ENCODE peak calls at places on chromosomes 6 and 20, in six cellular contexts. One of them, this sample, is unnamed.

GRCh38 chr6:17583811-17584210 is 16.3 kb upstream of the FAM8A1 start:
- DNase-seq in A549: no peak
- DNase-seq in K562: no peak
- DNase-seq in GM12878: no peak
- DNase-seq in HepG2: no peak
- DNase-seq in endothelial cell of umbilical vein: no peak
- DNase-seq in this sample: no peak

GRCh38 chr20:40978761-40979160 is 49.9 kb upstream of the TOP1 start:
- DNase-seq in HepG2: no peak
- DNase-seq in endothelial cell of umbilical vein: no peak
- DNase-seq in GM12878: no peak
- DNase-seq in K562: no peak
- DNase-seq in A549: no peak
- DNase-seq in this sample: no peak

GRCh38 chr20:1469925-1470571 is 3.4 kb upstream of the NSFL1C start:
- DNase-seq in GM12878: peak
- DNase-seq in K562: peak
- DNase-seq in A549: peak
- DNase-seq in HepG2: peak
- DNase-seq in endothelial cell of umbilical vein: peak
- DNase-seq in this sample: peak

GRCh38 chr6:154166140-154166539 is 127.1 kb downstream of the OPRM1 start:
- DNase-seq in endothelial cell of umbilical vein: no peak
- DNase-seq in K562: peak
- DNase-seq in HepG2: no peak
- DNase-seq in GM12878: no peak
- DNase-seq in A549: no peak
- DNase-seq in this sample: no peak

GRCh38 chr20:46050444-46050843 is 21.4 kb downstream of the SLC12A5 start:
- DNase-seq in A549: no peak
- DNase-seq in K562: no peak
- DNase-seq in endothelial cell of umbilical vein: no peak
- DNase-seq in GM12878: no peak
- DNase-seq in HepG2: no peak
- DNase-seq in this sample: no peak

GRCh38 chr20:53423587-53424146 is 170.0 kb downstream of the ZNF217 start:
- DNase-seq in K562: no peak
- DNase-seq in endothelial cell of umbilical vein: no peak
- DNase-seq in GM12878: no peak
- DNase-seq in HepG2: no peak
- DNase-seq in A549: no peak
- DNase-seq in this sample: no peak

GRCh38 chr6:30591008-30591407 is 19.8 kb downstream of the ABCF1 start:
- DNase-seq in GM12878: no peak
- DNase-seq in A549: no peak
- DNase-seq in HepG2: no peak
- DNase-seq in K562: no peak
- DNase-seq in endothelial cell of umbilical vein: peak
- DNase-seq in this sample: no peak

GRCh38 chr20:4989570-4989969 is 11.7 kb downstream of the SLC23A2 start:
- DNase-seq in HepG2: no peak
- DNase-seq in endothelial cell of umbilical vein: no peak
- DNase-seq in A549: no peak
- DNase-seq in K562: no peak
- DNase-seq in GM12878: peak
- DNase-seq in this sample: no peak

GRCh38 chr6:38678178-38678760 is 24.7 kb downstream of the GLO1 start:
- DNase-seq in A549: no peak
- DNase-seq in K562: no peak
- DNase-seq in HepG2: no peak
- DNase-seq in endothelial cell of umbilical vein: no peak
- DNase-seq in GM12878: no peak
- DNase-seq in this sample: no peak

GRCh38 chr6:168388641-168389633 is 52.0 kb upstream of the SMOC2 start:
- DNase-seq in endothelial cell of umbilical vein: no peak
- DNase-seq in A549: peak
- DNase-seq in HepG2: peak
- DNase-seq in K562: no peak
- DNase-seq in GM12878: no peak
- DNase-seq in this sample: no peak

GRCh38 chr6:19851273-19852089 is 14.3 kb downstream of the ID4 start:
- DNase-seq in HepG2: peak
- DNase-seq in K562: peak
- DNase-seq in GM12878: no peak
- DNase-seq in endothelial cell of umbilical vein: peak
- DNase-seq in A549: peak
- DNase-seq in this sample: peak

GRCh38 chr6:137094411-137095008 is 49.7 kb upstream of the IL20RA start:
- DNase-seq in endothelial cell of umbilical vein: peak
- DNase-seq in GM12878: peak
- DNase-seq in HepG2: peak
- DNase-seq in A549: peak
- DNase-seq in K562: peak
- DNase-seq in this sample: peak

GRCh38 chr6:85041376-85041775 is 277.0 kb upstream of the TBX18 start:
- DNase-seq in A549: no peak
- DNase-seq in HepG2: no peak
- DNase-seq in K562: no peak
- DNase-seq in endothelial cell of umbilical vein: peak
- DNase-seq in GM12878: peak
- DNase-seq in this sample: peak

GRCh38 chr6:10901751-10902150 is 14.9 kb downstream of the SYCP2L start:
- DNase-seq in A549: no peak
- DNase-seq in K562: no peak
- DNase-seq in GM12878: peak
- DNase-seq in endothelial cell of umbilical vein: no peak
- DNase-seq in HepG2: no peak
- DNase-seq in this sample: peak

GRCh38 chr6:166619912-166620311 is 7.1 kb downstream of the RPS6KA2 start:
- DNase-seq in HepG2: no peak
- DNase-seq in endothelial cell of umbilical vein: peak
- DNase-seq in GM12878: no peak
- DNase-seq in K562: no peak
- DNase-seq in A549: no peak
- DNase-seq in this sample: no peak

GRCh38 chr6:80174931-80175572 is 68.6 kb downstream of the BCKDHB start:
- DNase-seq in HepG2: no peak
- DNase-seq in endothelial cell of umbilical vein: no peak
- DNase-seq in GM12878: no peak
- DNase-seq in K562: no peak
- DNase-seq in A549: no peak
- DNase-seq in this sample: peak

GRCh38 chr6:14110001-14110818 is 7.4 kb upstream of the CD83 start:
- DNase-seq in HepG2: no peak
- DNase-seq in GM12878: peak
- DNase-seq in A549: no peak
- DNase-seq in endothelial cell of umbilical vein: no peak
- DNase-seq in K562: peak
- DNase-seq in this sample: no peak

GRCh38 chr20:1357921-1358671 is 29.2 kb upstream of the SDCBP2 start:
- DNase-seq in A549: no peak
- DNase-seq in HepG2: no peak
- DNase-seq in K562: no peak
- DNase-seq in endothelial cell of umbilical vein: no peak
- DNase-seq in GM12878: no peak
- DNase-seq in this sample: no peak

GRCh38 chr20:34310481-34311117 is 7.4 kb upstream of the AHCY start:
- DNase-seq in HepG2: peak
- DNase-seq in A549: peak
- DNase-seq in endothelial cell of umbilical vein: no peak
- DNase-seq in K562: no peak
- DNase-seq in GM12878: no peak
- DNase-seq in this sample: no peak

GRCh38 chr20:34037767-34038166 is 44.1 kb downstream of the RALY start:
- DNase-seq in A549: no peak
- DNase-seq in GM12878: no peak
- DNase-seq in HepG2: no peak
- DNase-seq in endothelial cell of umbilical vein: no peak
- DNase-seq in K562: no peak
- DNase-seq in this sample: no peak

GRCh38 chr20:58818585-58819285 is 32.0 kb downstream of the GNAS-AS1 start:
- DNase-seq in A549: no peak
- DNase-seq in endothelial cell of umbilical vein: no peak
- DNase-seq in HepG2: no peak
- DNase-seq in K562: no peak
- DNase-seq in GM12878: peak
- DNase-seq in this sample: peak

DNA sequence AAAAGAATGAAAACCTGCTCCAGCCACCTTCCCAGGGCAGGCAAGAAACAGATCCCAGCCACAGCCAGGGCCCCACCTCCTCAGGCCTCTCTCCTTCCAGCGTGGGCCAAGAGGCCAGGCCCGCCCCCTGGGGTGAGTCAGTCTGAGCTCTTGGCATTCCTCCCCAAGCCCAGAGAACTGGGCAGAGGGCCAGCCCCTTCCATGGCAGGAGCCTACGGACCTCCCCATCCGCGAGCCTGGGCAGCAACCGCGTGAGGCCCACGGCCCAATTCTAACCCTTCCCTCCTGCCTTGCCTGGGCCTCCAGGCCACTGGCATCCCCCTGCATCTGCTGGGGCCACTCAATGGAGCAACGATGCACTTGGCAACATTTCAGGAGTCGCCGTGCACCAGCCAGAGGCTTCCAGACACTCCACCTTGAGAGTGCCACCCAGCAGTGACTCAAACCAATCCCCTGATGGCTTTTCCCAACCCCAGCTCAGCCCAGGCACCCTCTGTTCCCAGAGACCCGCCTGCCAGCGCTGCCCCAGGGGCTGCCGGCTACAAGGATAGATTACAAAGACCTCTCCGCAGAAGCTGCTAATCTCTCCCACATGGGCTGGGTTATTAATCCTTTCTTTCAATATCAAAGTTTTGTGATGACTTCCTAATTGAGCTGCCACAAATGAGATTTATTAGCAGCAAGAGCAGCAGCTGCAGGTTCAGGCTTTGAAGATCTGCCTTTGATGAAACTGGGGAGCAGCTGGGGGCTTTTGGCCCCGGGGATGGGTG is 85.8 kb downstream of the NFATC2 start:
- DNase-seq in K562: peak
- DNase-seq in HepG2: peak
- DNase-seq in GM12878: no peak
- DNase-seq in endothelial cell of umbilical vein: peak
- DNase-seq in A549: peak
- DNase-seq in this sample: peak
- H3K4me3 ChIP-seq in K562: no peak
- H3K4me3 ChIP-seq in HepG2: no peak
- H3K4me3 ChIP-seq in GM12878: no peak
- H3K4me3 ChIP-seq in endothelial cell of umbilical vein: no peak
- H3K4me3 ChIP-seq in A549: peak
- H3K4me3 ChIP-seq in this sample: no peak

DNA sequence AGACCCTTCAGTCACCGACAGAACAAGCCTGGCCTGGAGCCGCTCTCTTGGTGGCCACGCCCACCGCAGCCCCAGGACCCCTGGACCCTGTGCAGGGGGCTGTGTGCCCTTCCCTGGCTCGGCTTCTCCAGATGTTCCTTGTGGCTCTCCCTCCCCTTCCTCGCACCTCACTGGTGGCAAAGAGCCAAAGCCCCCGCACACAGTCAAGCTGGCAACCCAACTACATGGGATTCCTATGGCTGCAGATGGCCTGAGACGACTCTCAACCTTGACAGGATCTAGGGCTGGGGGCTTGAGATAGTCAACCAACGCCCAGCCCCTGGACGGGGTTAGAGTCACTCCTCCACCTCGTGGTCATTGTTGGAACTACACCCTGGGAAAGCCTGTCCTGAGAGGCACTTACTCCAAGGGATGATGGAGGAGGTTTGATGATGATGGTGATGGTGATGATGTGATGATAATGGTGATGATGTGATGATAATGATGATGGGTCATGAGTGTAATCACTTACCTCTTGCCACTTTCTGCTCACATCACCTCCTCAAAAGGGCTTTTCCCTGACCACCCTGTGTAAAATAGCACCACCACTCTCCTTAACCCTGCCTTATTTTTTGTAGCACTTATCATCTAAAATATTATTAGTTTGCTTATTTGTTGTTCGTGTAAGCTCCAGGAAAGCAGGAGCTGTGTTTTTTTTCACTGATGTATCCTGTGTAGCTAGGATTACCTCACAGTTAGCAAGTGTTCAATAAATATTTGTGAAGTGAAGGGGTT is 278.4 kb downstream of the LRFN2 start:
- DNase-seq in endothelial cell of umbilical vein: peak
- DNase-seq in HepG2: peak
- DNase-seq in A549: peak
- DNase-seq in GM12878: peak
- DNase-seq in K562: peak
- DNase-seq in this sample: peak
- TF ChIP-seq MYC in endothelial cell of umbilical vein: no peak
- TF ChIP-seq MYC in HepG2: no peak
- TF ChIP-seq MYC in A549: no peak
- TF ChIP-seq MYC in GM12878: no peak
- TF ChIP-seq MYC in K562: no peak
- TF ChIP-seq MYC in this sample: no peak

DNA sequence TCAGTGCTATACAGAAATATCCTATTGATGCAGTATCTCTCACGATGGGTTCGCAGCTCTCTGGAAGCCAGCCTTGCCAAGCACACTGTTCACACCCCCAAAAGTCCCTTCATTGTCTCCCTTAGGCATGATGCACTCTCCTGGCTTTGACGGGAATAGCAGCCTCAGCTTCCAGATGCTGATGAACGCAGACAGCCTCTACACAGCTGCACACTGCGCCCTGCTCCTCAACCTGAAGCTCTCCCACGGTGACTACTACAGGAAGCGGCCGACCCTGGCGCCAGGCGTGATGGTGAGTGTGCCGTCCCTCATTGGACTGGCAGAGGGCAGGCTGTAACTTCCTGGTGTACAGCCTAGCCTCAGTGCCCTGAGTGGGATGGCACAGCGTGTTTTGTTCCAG is 60.0 kb upstream of the PBOV1 start:
- DNase-seq in GM12878: no peak
- DNase-seq in K562: peak
- DNase-seq in HepG2: peak
- DNase-seq in endothelial cell of umbilical vein: no peak
- DNase-seq in A549: peak
- DNase-seq in this sample: peak
- TF ChIP-seq CTCF in GM12878: peak
- TF ChIP-seq CTCF in K562: peak
- TF ChIP-seq CTCF in HepG2: peak
- TF ChIP-seq CTCF in endothelial cell of umbilical vein: peak
- TF ChIP-seq CTCF in A549: no peak
- TF ChIP-seq CTCF in this sample: peak

GRCh38 chr6:34909484-34909883 is 20.4 kb downstream of the ANKS1A start:
- DNase-seq in HepG2: no peak
- DNase-seq in GM12878: no peak
- DNase-seq in A549: no peak
- DNase-seq in endothelial cell of umbilical vein: no peak
- DNase-seq in K562: no peak
- DNase-seq in this sample: no peak

GRCh38 chr6:34912715-34913464 is 23.8 kb downstream of the ANKS1A start:
- DNase-seq in A549: no peak
- DNase-seq in HepG2: no peak
- DNase-seq in GM12878: peak
- DNase-seq in K562: no peak
- DNase-seq in endothelial cell of umbilical vein: peak
- DNase-seq in this sample: peak

GRCh38 chr6:34914358-34914757 is 25.3 kb downstream of the ANKS1A start:
- DNase-seq in HepG2: no peak
- DNase-seq in K562: no peak
- DNase-seq in endothelial cell of umbilical vein: peak
- DNase-seq in GM12878: no peak
- DNase-seq in A549: no peak
- DNase-seq in this sample: no peak

GRCh38 chr6:34908194-34908593 is 19.1 kb downstream of the ANKS1A start:
- DNase-seq in endothelial cell of umbilical vein: no peak
- DNase-seq in K562: no peak
- DNase-seq in GM12878: no peak
- DNase-seq in HepG2: no peak
- DNase-seq in A549: no peak
- DNase-seq in this sample: no peak

GRCh38 chr6:34911822-34912221 is 22.8 kb downstream of the ANKS1A start:
- DNase-seq in GM12878: no peak
- DNase-seq in K562: no peak
- DNase-seq in endothelial cell of umbilical vein: no peak
- DNase-seq in A549: no peak
- DNase-seq in HepG2: no peak
- DNase-seq in this sample: no peak
- H3K4me3 ChIP-seq in GM12878: no peak
- H3K4me3 ChIP-seq in K562: no peak
- H3K4me3 ChIP-seq in endothelial cell of umbilical vein: no peak
- H3K4me3 ChIP-seq in A549: no peak
- H3K4me3 ChIP-seq in HepG2: no peak
- H3K4me3 ChIP-seq in this sample: no peak